ENCODE peak calls at places on chromosomes 4 and X, in nine cellular contexts. One of them, this sample, is unnamed.

GRCh38 chrX:49172280-49172780 is 632 bp downstream of the PLP2 start:
- DNase-seq in thyroid gland: peak; percentile 72
- DNase-seq in IMR-90: peak; percentile 20
- DNase-seq in cardiac muscle cell: peak; percentile 19
- DNase-seq in left cardiac atrium: peak; percentile 77
- DNase-seq in stimulated activated CD8-positive, alpha-beta memory T cell treated with anti-CD3 and anti-CD28 coated beads, Interleukin-7, amount 100 ng/mL, for 24 hours: peak; percentile 43
- DNase-seq in Ammon's horn: no peak
- DNase-seq in LoVo: peak; percentile 73
- DNase-seq in anterior cingulate cortex: no peak
- DNase-seq in this sample: peak; percentile 59

GRCh38 chr4:89567936-89568335 is 260.3 kb upstream of the GPRIN3 start:
- DNase-seq in thyroid gland: no peak
- DNase-seq in cardiac muscle cell: no peak
- DNase-seq in LoVo: no peak
- DNase-seq in anterior cingulate cortex: no peak
- DNase-seq in left cardiac atrium: no peak
- DNase-seq in stimulated activated CD8-positive, alpha-beta memory T cell treated with anti-CD3 and anti-CD28 coated beads, Interleukin-7, amount 100 ng/mL, for 24 hours: no peak
- DNase-seq in IMR-90: no peak
- DNase-seq in Ammon's horn: no peak
- DNase-seq in this sample: no peak

GRCh38 chr4:38601244-38601915 is 62.6 kb upstream of the KLF3 start:
- DNase-seq in anterior cingulate cortex: no peak
- DNase-seq in thyroid gland: peak; percentile 34
- DNase-seq in LoVo: no peak
- DNase-seq in left cardiac atrium: no peak
- DNase-seq in IMR-90: peak; percentile 63
- DNase-seq in Ammon's horn: peak; percentile 48
- DNase-seq in stimulated activated CD8-positive, alpha-beta memory T cell treated with anti-CD3 and anti-CD28 coated beads, Interleukin-7, amount 100 ng/mL, for 24 hours: no peak
- DNase-seq in cardiac muscle cell: no peak
- DNase-seq in this sample: peak; percentile 30

GRCh38 chrX:66760648-66761047 is 121.8 kb upstream of the EDA2R start:
- DNase-seq in Ammon's horn: no peak
- DNase-seq in cardiac muscle cell: no peak
- DNase-seq in anterior cingulate cortex: no peak
- DNase-seq in IMR-90: no peak
- DNase-seq in LoVo: peak; percentile 0
- DNase-seq in stimulated activated CD8-positive, alpha-beta memory T cell treated with anti-CD3 and anti-CD28 coated beads, Interleukin-7, amount 100 ng/mL, for 24 hours: no peak
- DNase-seq in left cardiac atrium: no peak
- DNase-seq in thyroid gland: no peak
- DNase-seq in this sample: peak; percentile 10

GRCh38 chr4:187602339-187603092 is 393.1 kb upstream of the ZFP42 start:
- DNase-seq in LoVo: no peak
- DNase-seq in cardiac muscle cell: no peak
- DNase-seq in Ammon's horn: no peak
- DNase-seq in anterior cingulate cortex: no peak
- DNase-seq in thyroid gland: no peak
- DNase-seq in IMR-90: peak; percentile 43
- DNase-seq in left cardiac atrium: no peak
- DNase-seq in stimulated activated CD8-positive, alpha-beta memory T cell treated with anti-CD3 and anti-CD28 coated beads, Interleukin-7, amount 100 ng/mL, for 24 hours: no peak
- DNase-seq in this sample: peak; percentile 93

GRCh38 chr4:161869511-161869910 is 294.3 kb downstream of the FSTL5 start:
- DNase-seq in anterior cingulate cortex: no peak
- DNase-seq in left cardiac atrium: no peak
- DNase-seq in IMR-90: no peak
- DNase-seq in LoVo: no peak
- DNase-seq in cardiac muscle cell: no peak
- DNase-seq in stimulated activated CD8-positive, alpha-beta memory T cell treated with anti-CD3 and anti-CD28 coated beads, Interleukin-7, amount 100 ng/mL, for 24 hours: no peak
- DNase-seq in Ammon's horn: no peak
- DNase-seq in thyroid gland: no peak
- DNase-seq in this sample: no peak

GRCh38 chr4:169200361-169201030 is 70.3 kb downstream of the SH3RF1 start:
- DNase-seq in thyroid gland: no peak
- DNase-seq in stimulated activated CD8-positive, alpha-beta memory T cell treated with anti-CD3 and anti-CD28 coated beads, Interleukin-7, amount 100 ng/mL, for 24 hours: no peak
- DNase-seq in left cardiac atrium: no peak
- DNase-seq in LoVo: no peak
- DNase-seq in IMR-90: no peak
- DNase-seq in Ammon's horn: no peak
- DNase-seq in anterior cingulate cortex: no peak
- DNase-seq in cardiac muscle cell: no peak
- DNase-seq in this sample: peak; percentile 57

GRCh38 chr4:8346838-8347605 is 77.5 kb downstream of the HTRA3 start:
- DNase-seq in Ammon's horn: peak; percentile 69
- DNase-seq in thyroid gland: no peak
- DNase-seq in stimulated activated CD8-positive, alpha-beta memory T cell treated with anti-CD3 and anti-CD28 coated beads, Interleukin-7, amount 100 ng/mL, for 24 hours: no peak
- DNase-seq in left cardiac atrium: no peak
- DNase-seq in cardiac muscle cell: no peak
- DNase-seq in IMR-90: no peak
- DNase-seq in LoVo: no peak
- DNase-seq in anterior cingulate cortex: peak; percentile 11
- DNase-seq in this sample: no peak

GRCh38 chrX:35499071-35499862 is 298.9 kb upstream of the MAGEB16 start:
- DNase-seq in left cardiac atrium: no peak
- DNase-seq in LoVo: no peak
- DNase-seq in IMR-90: no peak
- DNase-seq in stimulated activated CD8-positive, alpha-beta memory T cell treated with anti-CD3 and anti-CD28 coated beads, Interleukin-7, amount 100 ng/mL, for 24 hours: no peak
- DNase-seq in cardiac muscle cell: no peak
- DNase-seq in anterior cingulate cortex: no peak
- DNase-seq in Ammon's horn: no peak
- DNase-seq in thyroid gland: no peak
- DNase-seq in this sample: no peak

GRCh38 chr4:108556588-108557200 is 63.7 kb upstream of the RPL34 start:
- DNase-seq in cardiac muscle cell: no peak
- DNase-seq in IMR-90: no peak
- DNase-seq in stimulated activated CD8-positive, alpha-beta memory T cell treated with anti-CD3 and anti-CD28 coated beads, Interleukin-7, amount 100 ng/mL, for 24 hours: no peak
- DNase-seq in thyroid gland: no peak
- DNase-seq in anterior cingulate cortex: no peak
- DNase-seq in LoVo: no peak
- DNase-seq in left cardiac atrium: no peak
- DNase-seq in Ammon's horn: no peak
- DNase-seq in this sample: no peak

GRCh38 chr4:8745828-8746225 is 125.8 kb downstream of the HMX1 start:
- DNase-seq in Ammon's horn: no peak
- DNase-seq in LoVo: no peak
- DNase-seq in anterior cingulate cortex: no peak
- DNase-seq in stimulated activated CD8-positive, alpha-beta memory T cell treated with anti-CD3 and anti-CD28 coated beads, Interleukin-7, amount 100 ng/mL, for 24 hours: no peak
- DNase-seq in cardiac muscle cell: no peak
- DNase-seq in thyroid gland: no peak
- DNase-seq in left cardiac atrium: no peak
- DNase-seq in IMR-90: no peak
- DNase-seq in this sample: no peak

GRCh38 chr4:159829184-159829583 is 726.3 kb downstream of the RAPGEF2 start:
- DNase-seq in LoVo: no peak
- DNase-seq in thyroid gland: no peak
- DNase-seq in Ammon's horn: no peak
- DNase-seq in stimulated activated CD8-positive, alpha-beta memory T cell treated with anti-CD3 and anti-CD28 coated beads, Interleukin-7, amount 100 ng/mL, for 24 hours: no peak
- DNase-seq in anterior cingulate cortex: no peak
- DNase-seq in IMR-90: no peak
- DNase-seq in left cardiac atrium: no peak
- DNase-seq in cardiac muscle cell: no peak
- DNase-seq in this sample: no peak

GRCh38 chr4:78863991-78864390 is 75.2 kb downstream of the PAQR3 start:
- DNase-seq in anterior cingulate cortex: no peak
- DNase-seq in left cardiac atrium: no peak
- DNase-seq in IMR-90: no peak
- DNase-seq in Ammon's horn: no peak
- DNase-seq in LoVo: no peak
- DNase-seq in stimulated activated CD8-positive, alpha-beta memory T cell treated with anti-CD3 and anti-CD28 coated beads, Interleukin-7, amount 100 ng/mL, for 24 hours: no peak
- DNase-seq in cardiac muscle cell: no peak
- DNase-seq in thyroid gland: no peak
- DNase-seq in this sample: no peak

This sample was measured in kidney tubule cell.